ENCODE peak calls at places on chromosomes 4 and X, in seven cellular contexts. One of them, this sample, is unnamed.

GRCh38 chr4:185424905-185425599 is 712 bp downstream of the UFSP2 start:
- DNase-seq in GM23338: no peak
- DNase-seq in CD8-positive, alpha-beta T cell: no peak
- DNase-seq in adrenal gland: no peak
- DNase-seq in bronchial epithelial cell: peak
- DNase-seq in body of pancreas: no peak
- DNase-seq in tibial nerve: no peak
- DNase-seq in this sample: no peak

GRCh38 chr4:91035276-91035675 is 908.1 kb downstream of the CCSER1 start:
- DNase-seq in GM23338: no peak
- DNase-seq in CD8-positive, alpha-beta T cell: no peak
- DNase-seq in adrenal gland: no peak
- DNase-seq in bronchial epithelial cell: no peak
- DNase-seq in body of pancreas: no peak
- DNase-seq in tibial nerve: no peak
- DNase-seq in this sample: peak

GRCh38 chr4:153166971-153167501 is 37.2 kb upstream of the TRIM2 start:
- DNase-seq in GM23338: no peak
- DNase-seq in CD8-positive, alpha-beta T cell: no peak
- DNase-seq in adrenal gland: no peak
- DNase-seq in bronchial epithelial cell: peak
- DNase-seq in body of pancreas: no peak
- DNase-seq in tibial nerve: no peak
- DNase-seq in this sample: peak

GRCh38 chr4:22435652-22436051 is 80.2 kb downstream of the ADGRA3 start:
- DNase-seq in GM23338: no peak
- DNase-seq in CD8-positive, alpha-beta T cell: no peak
- DNase-seq in adrenal gland: no peak
- DNase-seq in bronchial epithelial cell: no peak
- DNase-seq in body of pancreas: no peak
- DNase-seq in tibial nerve: no peak
- DNase-seq in this sample: no peak

GRCh38 chrX:5080812-5081211 is 1147.9 kb downstream of the NLGN4X start:
- DNase-seq in GM23338: no peak
- DNase-seq in CD8-positive, alpha-beta T cell: no peak
- DNase-seq in adrenal gland: no peak
- DNase-seq in bronchial epithelial cell: peak
- DNase-seq in body of pancreas: no peak
- DNase-seq in tibial nerve: no peak
- DNase-seq in this sample: no peak

GRCh38 chrX:134186362-134187121 is 50.4 kb upstream of the CCDC160 start:
- DNase-seq in GM23338: no peak
- DNase-seq in CD8-positive, alpha-beta T cell: no peak
- DNase-seq in adrenal gland: no peak
- DNase-seq in bronchial epithelial cell: peak
- DNase-seq in body of pancreas: no peak
- DNase-seq in tibial nerve: no peak
- DNase-seq in this sample: no peak

GRCh38 chr4:132180020-132180427 is 969.1 kb upstream of the PCDH10 start:
- DNase-seq in GM23338: no peak
- DNase-seq in CD8-positive, alpha-beta T cell: no peak
- DNase-seq in adrenal gland: no peak
- DNase-seq in bronchial epithelial cell: peak
- DNase-seq in body of pancreas: no peak
- DNase-seq in tibial nerve: no peak
- DNase-seq in this sample: peak

GRCh38 chr4:76956961-76957738 is 7.6 kb downstream of the SEPTIN11 start:
- DNase-seq in GM23338: no peak
- DNase-seq in CD8-positive, alpha-beta T cell: no peak
- DNase-seq in adrenal gland: no peak
- DNase-seq in bronchial epithelial cell: no peak
- DNase-seq in body of pancreas: peak
- DNase-seq in tibial nerve: no peak
- DNase-seq in this sample: no peak

GRCh38 chr4:126627255-126627654 is 1005.5 kb upstream of the INTU start:
- DNase-seq in GM23338: peak
- DNase-seq in CD8-positive, alpha-beta T cell: no peak
- DNase-seq in adrenal gland: no peak
- DNase-seq in bronchial epithelial cell: peak
- DNase-seq in body of pancreas: no peak
- DNase-seq in tibial nerve: no peak
- DNase-seq in this sample: peak

GRCh38 chr4:118757761-118758213 is 72.6 kb downstream of the METTL14 start:
- DNase-seq in GM23338: no peak
- DNase-seq in CD8-positive, alpha-beta T cell: no peak
- DNase-seq in adrenal gland: no peak
- DNase-seq in bronchial epithelial cell: peak
- DNase-seq in body of pancreas: no peak
- DNase-seq in tibial nerve: no peak
- DNase-seq in this sample: peak

DNA sequence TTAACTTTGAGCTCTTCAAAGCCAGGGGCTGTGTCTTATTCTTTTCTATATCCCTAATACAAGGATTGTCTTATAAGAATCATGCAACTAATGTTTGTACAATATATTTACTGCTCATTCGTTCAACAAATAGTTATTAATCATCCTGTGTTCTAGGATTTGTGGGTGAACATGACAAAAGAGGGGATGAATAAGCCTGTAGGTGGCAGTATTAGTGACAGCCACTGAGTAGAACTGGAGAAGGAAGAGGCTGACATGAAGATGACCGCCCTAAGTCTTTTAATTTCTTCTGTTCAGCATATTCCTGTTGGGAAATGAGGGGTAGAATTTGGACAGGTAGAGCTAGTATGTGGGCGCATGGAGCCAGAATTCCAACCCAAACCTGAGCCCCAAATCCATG is 11.9 kb upstream of the LINC00632 start:
- DNase-seq in GM23338: peak
- DNase-seq in CD8-positive, alpha-beta T cell: no peak
- DNase-seq in adrenal gland: no peak
- DNase-seq in bronchial epithelial cell: no peak
- DNase-seq in body of pancreas: no peak
- DNase-seq in tibial nerve: no peak
- DNase-seq in this sample: no peak
- H3K4me3 ChIP-seq in GM23338: no peak
- H3K4me3 ChIP-seq in CD8-positive, alpha-beta T cell: no peak
- H3K4me3 ChIP-seq in adrenal gland: no peak
- H3K4me3 ChIP-seq in bronchial epithelial cell: no peak
- H3K4me3 ChIP-seq in body of pancreas: no peak
- H3K4me3 ChIP-seq in tibial nerve: no peak
- H3K4me3 ChIP-seq in this sample: no peak

GRCh38 chrX:30593435-30594200 is 16.1 kb upstream of the TASL start:
- DNase-seq in GM23338: peak
- DNase-seq in CD8-positive, alpha-beta T cell: no peak
- DNase-seq in adrenal gland: no peak
- DNase-seq in bronchial epithelial cell: no peak
- DNase-seq in body of pancreas: peak
- DNase-seq in tibial nerve: no peak
- DNase-seq in this sample: no peak
- TF ChIP-seq CTCF in GM23338: peak
- TF ChIP-seq CTCF in CD8-positive, alpha-beta T cell: no peak
- TF ChIP-seq CTCF in adrenal gland: no peak
- TF ChIP-seq CTCF in bronchial epithelial cell: no peak
- TF ChIP-seq CTCF in body of pancreas: no peak
- TF ChIP-seq CTCF in tibial nerve: no peak
- TF ChIP-seq CTCF in this sample: no peak

GRCh38 chr4:150679018-150679766 is 97.2 kb downstream of the MAB21L2 start:
- DNase-seq in GM23338: no peak
- DNase-seq in CD8-positive, alpha-beta T cell: no peak
- DNase-seq in adrenal gland: no peak
- DNase-seq in bronchial epithelial cell: no peak
- DNase-seq in body of pancreas: no peak
- DNase-seq in tibial nerve: no peak
- DNase-seq in this sample: peak
- H3K4me3 ChIP-seq in GM23338: no peak
- H3K4me3 ChIP-seq in CD8-positive, alpha-beta T cell: no peak
- H3K4me3 ChIP-seq in adrenal gland: no peak
- H3K4me3 ChIP-seq in bronchial epithelial cell: no peak
- H3K4me3 ChIP-seq in body of pancreas: no peak
- H3K4me3 ChIP-seq in tibial nerve: no peak
- H3K4me3 ChIP-seq in this sample: no peak

GRCh38 chr4:2281575-2282343 is 19.9 kb upstream of the MXD4 start:
- DNase-seq in GM23338: no peak
- DNase-seq in CD8-positive, alpha-beta T cell: peak
- DNase-seq in adrenal gland: no peak
- DNase-seq in bronchial epithelial cell: no peak
- DNase-seq in body of pancreas: no peak
- DNase-seq in tibial nerve: no peak
- DNase-seq in this sample: no peak
- TF ChIP-seq CTCF in GM23338: peak
- TF ChIP-seq CTCF in CD8-positive, alpha-beta T cell: peak
- TF ChIP-seq CTCF in adrenal gland: peak
- TF ChIP-seq CTCF in bronchial epithelial cell: no peak
- TF ChIP-seq CTCF in body of pancreas: no peak
- TF ChIP-seq CTCF in tibial nerve: no peak
- TF ChIP-seq CTCF in this sample: peak

DNA sequence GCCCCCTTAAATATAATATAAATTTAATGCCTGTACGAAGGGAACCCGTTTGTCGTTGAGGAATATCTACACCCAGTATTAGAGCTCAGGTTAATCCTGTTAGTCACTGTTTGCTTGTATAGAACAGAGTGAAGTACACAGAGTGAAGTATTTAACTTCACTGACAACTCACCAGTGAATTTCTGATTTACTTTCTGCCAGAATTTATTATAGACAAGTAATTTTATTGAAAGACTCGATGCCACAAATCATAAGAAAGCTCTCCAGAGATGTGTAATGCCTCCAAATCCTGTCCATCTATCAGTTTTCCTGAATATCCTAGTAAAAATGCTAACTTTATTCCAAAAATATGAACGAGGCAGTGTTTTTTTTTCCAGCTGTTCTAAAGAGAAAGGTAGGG is 1.6 kb downstream of the GAB1 start:
- DNase-seq in GM23338: no peak
- DNase-seq in CD8-positive, alpha-beta T cell: no peak
- DNase-seq in adrenal gland: no peak
- DNase-seq in bronchial epithelial cell: peak
- DNase-seq in body of pancreas: no peak
- DNase-seq in tibial nerve: no peak
- DNase-seq in this sample: peak
- H3K4me3 ChIP-seq in GM23338: peak
- H3K4me3 ChIP-seq in CD8-positive, alpha-beta T cell: no peak
- H3K4me3 ChIP-seq in adrenal gland: no peak
- H3K4me3 ChIP-seq in bronchial epithelial cell: peak
- H3K4me3 ChIP-seq in body of pancreas: no peak
- H3K4me3 ChIP-seq in tibial nerve: peak
- H3K4me3 ChIP-seq in this sample: no peak

DNA sequence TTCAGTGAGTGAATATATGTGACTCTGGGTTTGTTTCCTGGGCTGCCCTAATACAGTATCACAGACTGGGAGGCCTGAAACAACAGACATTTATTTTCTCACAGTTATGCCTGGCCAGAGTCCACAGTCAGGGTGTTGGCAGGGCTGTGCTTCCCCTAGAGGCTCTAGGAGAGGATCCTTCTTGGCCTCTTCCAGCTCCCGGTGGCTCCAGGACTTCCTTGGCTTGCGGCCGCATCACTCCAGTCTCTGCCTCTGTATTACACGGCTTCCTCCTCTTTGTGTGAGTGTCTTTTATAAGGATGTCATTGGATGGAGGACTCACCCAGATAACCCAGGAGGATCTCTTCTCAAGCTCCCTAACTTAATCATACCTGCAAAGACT is 5.2 kb upstream of the JAKMIP1 start:
- DNase-seq in GM23338: no peak
- DNase-seq in CD8-positive, alpha-beta T cell: no peak
- DNase-seq in adrenal gland: no peak
- DNase-seq in bronchial epithelial cell: no peak
- DNase-seq in body of pancreas: no peak
- DNase-seq in tibial nerve: no peak
- DNase-seq in this sample: no peak
- TF ChIP-seq CTCF in GM23338: no peak
- TF ChIP-seq CTCF in CD8-positive, alpha-beta T cell: no peak
- TF ChIP-seq CTCF in adrenal gland: no peak
- TF ChIP-seq CTCF in bronchial epithelial cell: no peak
- TF ChIP-seq CTCF in body of pancreas: no peak
- TF ChIP-seq CTCF in tibial nerve: no peak
- TF ChIP-seq CTCF in this sample: no peak

DNA sequence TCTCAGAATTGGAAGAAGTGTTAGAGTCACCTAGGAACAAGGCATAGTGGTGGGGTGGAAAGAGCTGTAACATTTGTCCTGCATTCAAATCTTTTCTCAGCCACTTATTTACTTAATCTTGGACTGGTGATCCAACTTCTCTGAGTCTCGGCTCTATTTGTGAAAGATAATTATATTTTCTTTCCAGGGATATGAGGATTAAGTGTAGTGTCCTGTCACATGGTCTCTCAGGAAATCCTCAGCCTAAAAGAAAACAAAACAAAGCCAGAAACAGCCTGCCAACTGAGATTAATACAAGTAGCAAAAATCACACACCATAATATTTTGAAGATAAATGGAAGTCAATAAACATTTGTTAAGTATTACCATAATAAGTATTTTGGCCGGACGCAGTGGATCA is 33.3 kb upstream of the ETNPPL start:
- DNase-seq in GM23338: no peak
- DNase-seq in CD8-positive, alpha-beta T cell: no peak
- DNase-seq in adrenal gland: no peak
- DNase-seq in bronchial epithelial cell: no peak
- DNase-seq in body of pancreas: no peak
- DNase-seq in tibial nerve: no peak
- DNase-seq in this sample: no peak
- H3K4me3 ChIP-seq in GM23338: no peak
- H3K4me3 ChIP-seq in CD8-positive, alpha-beta T cell: no peak
- H3K4me3 ChIP-seq in adrenal gland: no peak
- H3K4me3 ChIP-seq in bronchial epithelial cell: no peak
- H3K4me3 ChIP-seq in body of pancreas: no peak
- H3K4me3 ChIP-seq in tibial nerve: no peak
- H3K4me3 ChIP-seq in this sample: no peak

GRCh38 chrX:110212299-110212698 is 105.6 kb downstream of the AMMECR1 start:
- DNase-seq in GM23338: peak
- DNase-seq in CD8-positive, alpha-beta T cell: no peak
- DNase-seq in adrenal gland: no peak
- DNase-seq in bronchial epithelial cell: no peak
- DNase-seq in body of pancreas: no peak
- DNase-seq in tibial nerve: no peak
- DNase-seq in this sample: no peak
- TF ChIP-seq CTCF in GM23338: no peak
- TF ChIP-seq CTCF in CD8-positive, alpha-beta T cell: no peak
- TF ChIP-seq CTCF in adrenal gland: no peak
- TF ChIP-seq CTCF in bronchial epithelial cell: no peak
- TF ChIP-seq CTCF in body of pancreas: peak
- TF ChIP-seq CTCF in tibial nerve: no peak
- TF ChIP-seq CTCF in this sample: peak

GRCh38 chr4:5128569-5128968 is 77.3 kb downstream of the STK32B start:
- DNase-seq in GM23338: no peak
- DNase-seq in CD8-positive, alpha-beta T cell: no peak
- DNase-seq in adrenal gland: no peak
- DNase-seq in bronchial epithelial cell: no peak
- DNase-seq in body of pancreas: no peak
- DNase-seq in tibial nerve: no peak
- DNase-seq in this sample: no peak
- H3K4me3 ChIP-seq in GM23338: no peak
- H3K4me3 ChIP-seq in CD8-positive, alpha-beta T cell: no peak
- H3K4me3 ChIP-seq in adrenal gland: no peak
- H3K4me3 ChIP-seq in bronchial epithelial cell: no peak
- H3K4me3 ChIP-seq in body of pancreas: no peak
- H3K4me3 ChIP-seq in tibial nerve: no peak
- H3K4me3 ChIP-seq in this sample: no peak